ENCODE peak calls at places on chromosome 1, in five cellular contexts. C is NCI-H774, I is NCI-H446, T is T follicular helper cell, X is tibial nerve. V is an unnamed sample.

GRCh38 chr1:246117066-246117791 is 389.9 kb downstream of the SMYD3 start:
- DNase-seq in C (peak), I (no peak), T (peak), X (peak), V (no peak)

GRCh38 chr1:8516793-8517556 is 199.1 kb downstream of the SLC45A1 start:
- DNase-seq in C (no peak), I (no peak), T (no peak), X (no peak), V (no peak)

GRCh38 chr1:14913475-14914155 is 239.9 kb upstream of the TMEM51 start:
- DNase-seq in C (no peak), I (no peak), T (no peak), X (no peak), V (no peak)

GRCh38 chr1:180927841-180928240 is 15.1 kb downstream of the KIAA1614 start:
- DNase-seq in C (no peak), I (peak), T (no peak), X (no peak), V (no peak)

GRCh38 chr1:230247921-230248778 is 178.0 kb downstream of the PGBD5 start:
- DNase-seq in C (no peak), I (no peak), T (no peak), X (no peak), V (no peak)

GRCh38 chr1:47830856-47831255 is 166.3 kb downstream of the TRABD2B start:
- DNase-seq in C (no peak), I (no peak), T (no peak), X (no peak), V (no peak)

GRCh38 chr1:206006946-206007345 is 3.8 kb upstream of the RAB7B start:
- DNase-seq in C (no peak), I (no peak), T (no peak), X (no peak), V (no peak)

GRCh38 chr1:210385228-210385627 is 56.5 kb downstream of the HHAT start:
- DNase-seq in C (no peak), I (no peak), T (no peak), X (no peak), V (no peak)

GRCh38 chr1:244322791-244323521 is 128.8 kb downstream of the ADSS2 start:
- DNase-seq in C (no peak), I (no peak), T (no peak), X (peak), V (no peak)

GRCh38 chr1:201456499-201457309 is 12.3 kb downstream of the PHLDA3 start:
- DNase-seq in C (no peak), I (no peak), T (no peak), X (peak), V (peak)

V was measured in GOT3.